ENCODE peak calls at places on chromosome 21, in seven cellular contexts. V is Peyer's patch, K is body of pancreas, H is HFF-Myc, B is left ventricle myocardium inferior, S is cardiac muscle cell, C is fibroblast of mammary gland. W is an unnamed sample.

GRCh38 chr21:35088235-35088865 is 39.2 kb upstream of the RUNX1 start:
- DNase-seq in C (no peak), B (no peak), S (no peak), H (no peak), K (no peak), V (no peak), W (no peak)

GRCh38 chr21:44530221-44530902 is 9.6 kb downstream of the KRTAP10-1 start:
- DNase-seq in H (no peak), S (no peak), C (no peak), V (no peak), K (peak), B (no peak), W (no peak)

GRCh38 chr21:44370027-44370735 is 16.8 kb downstream of the TRPM2 start:
- DNase-seq in C (peak), H (peak), K (peak), B (no peak), S (peak), V (no peak), W (peak)

GRCh38 chr21:44805859-44806258 is 4.2 kb upstream of the UBE2G2 start:
- DNase-seq in V (no peak), S (no peak), B (no peak), K (no peak), C (no peak), H (no peak), W (no peak)

GRCh38 chr21:43585924-43586411 is 73.3 kb downstream of the HSF2BP start:
- DNase-seq in C (peak), B (no peak), H (peak), S (peak), V (no peak), K (peak), W (peak)

GRCh38 chr21:42107881-42108553 is 36.9 kb downstream of the UMODL1 start:
- DNase-seq in C (peak), V (peak), B (peak), H (no peak), K (peak), S (peak), W (peak)

GRCh38 chr21:25938673-25939395 is 204.1 kb downstream of the GABPA start:
- DNase-seq in H (no peak), K (peak), S (peak), V (no peak), C (peak), B (no peak), W (no peak)

GRCh38 chr21:44910229-44911065 is 10.3 kb downstream of the ITGB2 start:
- DNase-seq in H (no peak), S (no peak), C (no peak), V (no peak), K (no peak), B (no peak), W (no peak)

DNA sequence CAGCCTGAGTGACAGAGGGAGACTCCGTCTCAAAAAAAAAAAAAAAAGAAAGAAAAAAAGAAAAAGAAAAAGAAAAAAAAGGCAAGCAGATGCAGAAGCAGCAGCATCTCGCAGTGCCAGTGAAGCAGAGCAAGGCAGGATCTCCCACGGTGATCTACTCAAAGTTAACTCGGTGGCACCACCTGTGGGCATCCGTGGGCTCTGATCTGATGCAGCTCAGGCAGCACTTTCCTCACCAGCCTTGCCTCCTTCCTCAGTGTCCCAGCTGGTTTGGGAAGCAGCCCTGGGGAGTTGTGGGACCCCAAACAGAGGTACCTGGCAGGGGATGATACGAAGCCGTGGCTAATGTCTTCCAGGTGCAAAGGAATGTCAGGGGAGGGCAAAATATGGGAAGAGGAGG is 104.3 kb upstream of the KRTAP19-8 start:
- DNase-seq in S (no peak), C (no peak), K (no peak), B (no peak), H (no peak), V (no peak), W (no peak)
- TF ChIP-seq CTCF in S (no peak), C (no peak), K (no peak), B (no peak), H (no peak), V (no peak), W (no peak)

GRCh38 chr21:33059319-33059894 is 10.5 kb upstream of the OLIG1 start:
- DNase-seq in S (no peak), C (no peak), V (no peak), K (no peak), H (no peak), B (no peak), W (no peak)
- TF ChIP-seq CTCF in S (no peak), C (no peak), V (no peak), K (no peak), H (no peak), B (no peak), W (no peak)

GRCh38 chr21:40095477-40095876 is 228.2 kb downstream of the PCP4 start:
- DNase-seq in H (no peak), C (no peak), V (no peak), S (no peak), K (no peak), B (no peak), W (no peak)
- TF ChIP-seq CTCF in H (no peak), C (no peak), V (no peak), S (no peak), K (no peak), B (no peak), W (no peak)

DNA sequence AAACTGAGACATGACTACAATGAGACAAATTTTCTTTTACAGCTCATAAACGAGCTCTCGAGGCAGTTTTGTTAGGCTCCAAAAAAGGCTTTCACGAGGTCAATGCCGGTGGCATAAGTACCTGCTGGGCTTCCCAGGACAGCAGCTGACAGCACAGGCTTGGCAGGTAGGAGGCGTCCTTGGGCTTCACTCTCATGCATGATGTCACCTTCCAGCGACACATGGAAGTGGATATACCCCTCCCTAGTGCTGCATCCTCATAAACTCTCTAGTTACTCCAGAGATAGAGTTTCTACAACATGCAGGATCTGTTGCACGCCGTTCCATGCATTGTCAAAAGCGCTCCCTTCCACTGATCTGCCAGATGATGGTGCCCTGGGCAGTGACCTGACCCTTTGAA is 112.5 kb upstream of the PAXBP1 start:
- DNase-seq in V (no peak), B (no peak), C (no peak), H (no peak), K (no peak), S (no peak), W (no peak)
- TF ChIP-seq CTCF in V (no peak), B (no peak), C (no peak), H (no peak), K (no peak), S (no peak), W (no peak)

GRCh38 chr21:28196981-28197380 is 795.7 kb downstream of the LTN1 start:
- DNase-seq in B (no peak), K (no peak), V (no peak), C (no peak), H (no peak), S (no peak), W (no peak)

GRCh38 chr21:28193189-28193588 is 799.5 kb downstream of the LTN1 start:
- DNase-seq in C (no peak), V (no peak), K (no peak), S (no peak), B (no peak), H (no peak), W (no peak)
- TF ChIP-seq CTCF in C (no peak), V (no peak), K (no peak), S (no peak), B (no peak), H (peak), W (no peak)

GRCh38 chr21:30839304-30839703 is 9.7 kb upstream of the KRTAP7-1 start:
- DNase-seq in C (peak), B (no peak), S (peak), H (peak), V (no peak), K (no peak), W (peak)
- TF ChIP-seq CTCF in C (peak), B (no peak), S (no peak), H (peak), V (no peak), K (peak), W (peak)

DNA sequence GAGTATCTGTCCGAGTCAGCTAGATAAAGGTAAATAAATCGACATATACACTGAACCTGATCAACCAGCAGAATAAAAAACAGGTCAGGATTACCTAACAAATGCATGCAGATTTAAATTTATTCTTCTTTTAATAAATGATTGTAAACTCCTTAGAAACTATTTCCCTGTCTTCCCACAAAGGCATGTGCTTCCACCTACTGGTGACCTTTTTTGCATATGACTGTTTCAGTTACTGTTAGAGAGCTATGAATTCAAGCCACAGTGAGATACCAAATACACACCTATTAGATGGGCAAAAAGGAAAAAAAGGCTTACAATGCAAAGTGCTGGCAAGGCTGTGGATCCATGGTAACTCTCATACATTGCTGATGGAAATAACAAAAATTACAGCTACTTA is 957.4 kb upstream of the NCAM2 start:
- DNase-seq in S (peak), H (no peak), C (no peak), V (no peak), K (no peak), B (no peak), W (no peak)
- TF ChIP-seq CTCF in S (no peak), H (no peak), C (no peak), V (no peak), K (peak), B (peak), W (peak)

W was measured in nephron progenitor cell.